ENCODE peak calls at places on chromosomes 4 and X, in four cellular contexts. T is heart right ventricle, K is GM23338, H is coronary artery. N is an unnamed sample.

GRCh38 chrX:74304016-74304415 is at the start of gene ZCCHC13:
- DNase-seq in T (no peak), K (no peak), H (no peak), N (no peak)

GRCh38 chr4:72031868-72032619 is at the start of gene NPFFR2:
- DNase-seq in T (peak), K (peak), H (no peak), N (peak)

GRCh38 chr4:128866281-128866680 is 56.8 kb downstream of the JADE1 start:
- DNase-seq in T (no peak), K (no peak), H (no peak), N (no peak)

GRCh38 chrX:132393090-132393884 is 95.6 kb downstream of the MBNL3 start:
- DNase-seq in T (no peak), K (no peak), H (no peak), N (no peak)

GRCh38 chrX:119398974-119399771 is at the start of gene SLC25A43:
- DNase-seq in T (peak), K (peak), H (no peak), N (peak)

GRCh38 chr4:137530176-137530575 is 2.1 kb downstream of the PCDH18 start:
- DNase-seq in T (no peak), K (no peak), H (no peak), N (no peak)

GRCh38 chr4:54100607-54101189 is 735 bp downstream of the GSX2 start:
- DNase-seq in T (no peak), K (peak), H (no peak), N (no peak)

GRCh38 chr4:158722291-158722916 is 792 bp downstream of the PPID start:
- DNase-seq in T (no peak), K (peak), H (no peak), N (no peak)

GRCh38 chrX:1249101-1249887 is 19.3 kb upstream of the CSF2RA start:
- DNase-seq in T (peak), K (peak), H (no peak), N (peak)

GRCh38 chr4:3852751-3853150 is 86.6 kb downstream of the ADRA2C start:
- DNase-seq in T (no peak), K (no peak), H (no peak), N (no peak)

GRCh38 chrX:84441143-84441542 is 61.1 kb downstream of the HDX start:
- DNase-seq in T (no peak), K (no peak), H (no peak), N (no peak)

GRCh38 chr4:83255584-83255983 is 29.0 kb downstream of the COQ2 start:
- DNase-seq in T (no peak), K (no peak), H (no peak), N (no peak)

GRCh38 chrX:8284131-8284530 is 113.1 kb upstream of the VCX2 start:
- DNase-seq in T (no peak), K (no peak), H (no peak), N (no peak)

GRCh38 chr4:2786152-2786671 is 6.7 kb upstream of the SH3BP2 start:
- DNase-seq in T (no peak), K (no peak), H (peak), N (no peak)

GRCh38 chr4:64417974-64418373 is 8.7 kb upstream of the TECRL start:
- DNase-seq in T (peak), K (no peak), H (no peak), N (no peak)

GRCh38 chr4:174757736-174758135 is 71.3 kb downstream of the GLRA3 start:
- DNase-seq in T (no peak), K (peak), H (no peak), N (no peak)

GRCh38 chr4:75718529-75718928 is 5.8 kb upstream of the USO1 start:
- DNase-seq in T (no peak), K (no peak), H (no peak), N (no peak)

GRCh38 chrX:1657367-1658082 is 42.7 kb downstream of the ASMT start:
- DNase-seq in T (no peak), K (no peak), H (no peak), N (no peak)

GRCh38 chrX:121642415-121642814 is 595.0 kb downstream of the GLUD2 start:
- DNase-seq in T (no peak), K (no peak), H (no peak), N (no peak)

GRCh38 chr4:40621592-40622512 is 7.8 kb downstream of the RBM47 start:
- DNase-seq in T (peak), K (peak), H (no peak), N (peak)

GRCh38 chr4:118281611-118282442 is 71.0 kb downstream of the PRSS12 start:
- DNase-seq in T (no peak), K (no peak), H (no peak), N (no peak)

GRCh38 chr4:48602222-48602621 is 112.2 kb downstream of the ZAR1 start:
- DNase-seq in T (no peak), K (no peak), H (no peak), N (no peak)

GRCh38 chr4:161856711-161857326 is 307.0 kb downstream of the FSTL5 start:
- DNase-seq in T (no peak), K (peak), H (no peak), N (no peak)

GRCh38 chr4:167622481-167623240 is 388.4 kb upstream of the SPOCK3 start:
- DNase-seq in T (no peak), K (peak), H (no peak), N (peak)

GRCh38 chr4:10018818-10019438 is 2.4 kb downstream of the SLC2A9 start:
- DNase-seq in T (peak), K (peak), H (peak), N (peak)

GRCh38 chrX:29666361-29666760 is 549.0 kb upstream of the MAGEB2 start:
- DNase-seq in T (no peak), K (no peak), H (no peak), N (no peak)

GRCh38 chrX:101417981-101418841 is 10.2 kb downstream of the HNRNPH2 start:
- DNase-seq in T (peak), K (peak), H (peak), N (peak)

GRCh38 chr4:128663325-128663724 is 146.2 kb upstream of the JADE1 start:
- DNase-seq in T (no peak), K (no peak), H (no peak), N (no peak)

GRCh38 chr4:110510955-110511544 is 35.1 kb downstream of the ENPEP start:
- DNase-seq in T (no peak), K (peak), H (no peak), N (no peak)

GRCh38 chr4:56653461-56654237 is 27.4 kb downstream of the HOPX start:
- DNase-seq in T (no peak), K (peak), H (no peak), N (no peak)

GRCh38 chr4:8585721-8586161 is 5.5 kb downstream of the GPR78 start:
- DNase-seq in T (no peak), K (no peak), H (no peak), N (no peak)

GRCh38 chrX:66014084-66014483 is 25.8 kb downstream of the VSIG4 start:
- DNase-seq in T (no peak), K (no peak), H (no peak), N (no peak)

GRCh38 chrX:69740317-69740716 is 124.4 kb downstream of the EDA start:
- DNase-seq in T (no peak), K (no peak), H (no peak), N (no peak)

GRCh38 chrX:130658310-130658709 is 244.7 kb downstream of the ENOX2 start:
- DNase-seq in T (no peak), K (no peak), H (no peak), N (no peak)

GRCh38 chrX:76428243-76429130 is 977 bp downstream of the MAGEE1 start:
- DNase-seq in T (no peak), K (peak), H (peak), N (no peak)

GRCh38 chrX:153903991-153904957 is at the start of gene AVPR2:
- DNase-seq in T (peak), K (no peak), H (no peak), N (peak)
- H3K27ac ChIP-seq in T (peak), K (no peak), H (no peak), N (peak)

GRCh38 chr4:88017516-88018302 is 10.3 kb downstream of the PKD2 start:
- DNase-seq in T (peak), K (no peak), H (no peak), N (no peak)
- H3K27ac ChIP-seq in T (peak), K (no peak), H (peak), N (peak)

DNA sequence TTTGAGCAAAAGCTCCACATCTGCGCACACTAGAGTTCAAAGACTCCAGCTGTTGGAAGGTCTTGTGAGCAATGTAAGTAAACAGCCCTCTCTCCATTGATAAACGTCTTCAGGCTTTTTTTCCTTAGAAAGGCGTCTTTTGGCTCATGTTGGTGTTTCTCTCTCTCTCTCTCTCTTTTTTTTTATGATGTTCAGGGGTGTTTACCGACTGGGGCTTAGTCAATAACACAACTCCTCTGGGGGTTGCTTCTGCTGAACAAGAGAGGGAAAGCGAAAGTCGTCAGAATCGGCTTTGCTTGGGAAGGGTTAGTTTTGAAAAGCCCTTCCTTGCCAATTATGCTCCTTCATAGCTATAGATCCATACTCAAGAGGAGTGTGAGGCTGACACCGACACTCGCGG is 53.1 kb upstream of the C1QTNF7 start:
- DNase-seq in T (peak), K (no peak), H (no peak), N (no peak)
- H3K27ac ChIP-seq in T (peak), K (no peak), H (peak), N (peak)

GRCh38 chr4:655735-656151 is 18.3 kb downstream of the ATP5ME start:
- DNase-seq in T (no peak), K (no peak), H (no peak), N (no peak)

GRCh38 chr4:658031-658667 is 15.9 kb downstream of the ATP5ME start:
- DNase-seq in T (no peak), K (no peak), H (no peak), N (no peak)

GRCh38 chr4:656651-657337 is 17.3 kb downstream of the ATP5ME start:
- DNase-seq in T (no peak), K (no peak), H (no peak), N (no peak)

GRCh38 chr4:658681-659667 is 15.1 kb downstream of the ATP5ME start:
- DNase-seq in T (no peak), K (no peak), H (no peak), N (no peak)

DNA sequence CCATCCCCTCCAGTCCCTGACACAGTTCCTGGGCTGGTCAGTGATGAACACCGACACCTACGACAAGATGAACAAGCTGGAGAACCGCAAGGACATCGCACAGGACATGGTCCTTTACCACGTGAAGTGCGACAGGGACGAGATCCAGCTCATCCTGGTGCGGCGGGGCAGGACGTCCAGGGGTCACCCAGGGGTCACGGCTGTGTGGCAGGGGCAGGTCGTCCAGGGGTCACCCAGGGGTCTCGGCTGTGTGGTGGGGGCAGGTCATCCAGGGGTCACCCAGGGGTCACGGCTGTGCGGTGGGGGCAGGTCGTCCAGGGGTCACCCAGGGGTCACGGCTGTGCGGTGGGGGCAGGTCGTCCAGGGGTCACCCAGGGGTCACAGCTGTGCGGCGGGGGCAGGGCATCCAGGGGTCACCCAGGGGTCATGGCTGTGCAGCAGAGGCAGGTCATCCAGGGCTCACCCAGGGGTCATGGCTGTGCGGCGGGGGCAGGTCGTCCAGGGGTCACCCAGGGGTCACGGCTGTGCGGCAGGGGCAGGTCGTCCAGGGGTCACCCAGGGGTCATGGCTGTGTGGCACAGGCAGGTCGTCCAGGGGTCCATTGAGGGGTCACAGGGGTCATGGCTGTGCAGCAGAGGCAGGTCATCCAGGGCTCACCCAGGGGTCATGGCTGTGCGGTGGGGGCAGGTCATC is 16.6 kb downstream of the ATP5ME start:
- DNase-seq in T (no peak), K (peak), H (no peak), N (no peak)
- H3K27ac ChIP-seq in T (no peak), K (no peak), H (no peak), N (no peak)

GRCh38 chr4:15655223-15656037 is at the start of gene FBXL5:
- DNase-seq in T (peak), K (peak), H (peak), N (peak)

GRCh38 chr4:15656038-15656470 is 897 bp upstream of the FBXL5 start:
- DNase-seq in T (peak), K (peak), H (peak), N (no peak)

GRCh38 chr4:15658136-15658535 is 3.0 kb upstream of the FBXL5 start:
- DNase-seq in T (no peak), K (no peak), H (no peak), N (no peak)

GRCh38 chr4:15657366-15657765 is 2.2 kb upstream of the FBXL5 start:
- DNase-seq in T (no peak), K (no peak), H (no peak), N (no peak)

DNA sequence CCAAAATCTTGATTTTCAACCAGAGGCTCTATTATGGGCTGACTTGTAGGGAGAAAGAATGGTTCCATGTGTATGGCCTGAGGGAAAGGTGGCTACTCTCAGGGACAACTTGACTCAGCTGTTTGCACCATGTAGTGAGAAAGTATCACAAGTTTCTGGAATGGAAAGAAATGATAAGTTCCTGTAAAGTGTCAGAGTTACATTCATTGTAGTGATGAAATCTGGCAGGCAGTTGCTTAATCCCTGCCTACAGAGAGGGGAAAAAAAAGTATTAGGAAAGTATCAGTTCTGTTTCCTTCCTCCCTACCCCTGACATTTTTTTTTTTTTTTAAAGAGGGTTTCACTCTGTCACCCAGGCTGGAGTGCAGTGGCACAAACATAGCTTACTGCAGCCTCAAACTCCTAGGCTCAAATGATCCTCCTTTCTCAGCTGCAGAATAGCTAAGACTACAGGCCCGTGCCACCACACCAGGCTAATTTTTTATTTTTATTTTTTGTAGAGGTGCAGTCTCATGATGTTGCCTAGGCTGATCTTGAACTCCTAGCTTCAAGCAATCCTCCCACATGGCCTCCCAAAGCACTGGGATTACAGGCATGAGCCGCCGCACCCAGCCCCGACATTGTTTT is 4.7 kb upstream of the FBXL5 start:
- DNase-seq in T (no peak), K (no peak), H (no peak), N (no peak)
- H3K27ac ChIP-seq in T (peak), K (no peak), H (no peak), N (no peak)

DNA sequence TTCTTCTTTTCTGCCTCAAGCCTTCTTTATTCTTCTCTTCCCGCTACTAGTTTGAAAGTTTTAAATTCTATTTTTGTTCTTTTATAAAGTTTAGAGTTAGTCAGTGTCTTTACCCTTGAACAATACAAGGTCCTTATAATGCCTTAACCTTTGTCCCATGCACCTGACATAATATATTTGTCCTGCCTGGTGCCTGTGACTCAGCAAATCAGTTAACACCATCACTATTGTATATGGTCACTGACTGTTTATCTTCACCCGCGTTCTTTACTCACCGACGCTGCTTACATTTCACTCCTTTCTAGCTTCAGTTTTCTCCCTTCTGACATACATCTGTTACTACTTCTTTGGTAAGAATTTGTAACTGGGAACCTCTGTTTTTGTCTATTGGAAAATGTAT is 5.7 kb downstream of the SMIM20 start:
- DNase-seq in T (no peak), K (no peak), H (no peak), N (no peak)
- H3K27ac ChIP-seq in T (no peak), K (no peak), H (no peak), N (no peak)

N was measured in left ventricle myocardium inferior.